ENCODE peak calls at places on chromosomes 11 and 22, in five cellular contexts. L is stimulated activated CD8-positive, alpha-beta memory T cell treated with anti-CD3 and anti-CD28 coated beads, Interleukin-4, amount 100 ng/mL, for 1 hour; A is endothelial cell; V is NCI-H774; R is C1 segment of cervical spinal cord. B is an unnamed sample.

GRCh38 chr22:29883045-29883830 is at the start of gene MTMR3:
- DNase-seq in L (peak), A (peak), V (peak), R (peak), B (peak)

GRCh38 chr22:30420401-30421178 is 5.0 kb upstream of the MTFP1 start:
- DNase-seq in L (no peak), A (no peak), V (no peak), R (no peak), B (no peak)

GRCh38 chr11:113778111-113778910 is 1.3 kb upstream of the CLDN25 start:
- DNase-seq in L (no peak), A (no peak), V (peak), R (peak), B (no peak)

GRCh38 chr11:44648109-44648508 is 78.7 kb upstream of the TSPAN18 start:
- DNase-seq in L (no peak), A (no peak), V (no peak), R (no peak), B (no peak)

GRCh38 chr11:69280451-69280850 is 13.5 kb upstream of the MYEOV start:
- DNase-seq in L (no peak), A (no peak), V (no peak), R (no peak), B (no peak)

GRCh38 chr22:23289851-23290724 is 109.8 kb downstream of the BCR start:
- DNase-seq in L (no peak), A (peak), V (peak), R (peak), B (no peak)

GRCh38 chr11:111361874-111362273 is 17.2 kb downstream of the POU2AF1 start:
- DNase-seq in L (no peak), A (no peak), V (no peak), R (no peak), B (no peak)

GRCh38 chr22:48736593-48737460 is 1090.8 kb downstream of the BRD1 start:
- DNase-seq in L (no peak), A (no peak), V (no peak), R (no peak), B (no peak)

GRCh38 chr11:41461057-41461681 is 1.7 kb upstream of the LRRC4C start:
- DNase-seq in L (no peak), A (no peak), V (peak), R (no peak), B (no peak)

GRCh38 chr11:61652135-61652534 is 28.1 kb upstream of the DAGLA start:
- DNase-seq in L (no peak), A (no peak), V (no peak), R (no peak), B (no peak)

GRCh38 chr11:43359432-43359818 is 705 bp downstream of the TTC17 start:
- DNase-seq in L (no peak), A (peak), V (no peak), R (no peak), B (no peak)

GRCh38 chr11:132486060-132486459 is 1046.2 kb downstream of the OPCML start:
- DNase-seq in L (no peak), A (no peak), V (no peak), R (no peak), B (no peak)

GRCh38 chr22:44098021-44098739 is 74.1 kb downstream of the PARVB start:
- DNase-seq in L (no peak), A (no peak), V (no peak), R (no peak), B (no peak)

GRCh38 chr11:64560139-64560771 is 30.8 kb upstream of the SLC22A12 start:
- DNase-seq in L (no peak), A (no peak), V (no peak), R (no peak), B (no peak)

GRCh38 chr22:48578138-48579034 is 1249.3 kb downstream of the BRD1 start:
- DNase-seq in L (no peak), A (no peak), V (no peak), R (no peak), B (no peak)

GRCh38 chr11:65422104-65422632 is 430 bp upstream of the NEAT1 start:
- DNase-seq in L (peak), A (peak), V (peak), R (peak), B (peak)

GRCh38 chr22:20786536-20786979 is 12.6 kb downstream of the SERPIND1 start:
- DNase-seq in L (no peak), A (no peak), V (no peak), R (no peak), B (no peak)

GRCh38 chr11:95512682-95513081 is 276.9 kb downstream of the FAM76B start:
- DNase-seq in L (no peak), A (peak), V (no peak), R (no peak), B (no peak)

GRCh38 chr11:77215106-77215505 is 86.4 kb downstream of the GDPD4 start:
- DNase-seq in L (no peak), A (no peak), V (no peak), R (no peak), B (no peak)

GRCh38 chr11:128345316-128345715 is 242.0 kb downstream of the ETS1 start:
- DNase-seq in L (no peak), A (no peak), V (no peak), R (no peak), B (no peak)

GRCh38 chr22:40766956-40767355 is 52.2 kb downstream of the SLC25A17 start:
- DNase-seq in L (no peak), A (no peak), V (no peak), R (no peak), B (no peak)

GRCh38 chr11:1291295-1292017 is 18.0 kb downstream of the TOLLIP start:
- DNase-seq in L (no peak), A (no peak), V (no peak), R (no peak), B (no peak)

GRCh38 chr11:69337211-69337721 is 43.3 kb downstream of the MYEOV start:
- DNase-seq in L (no peak), A (no peak), V (peak), R (no peak), B (no peak)

GRCh38 chr11:128294001-128294684 is 293.2 kb downstream of the ETS1 start:
- DNase-seq in L (no peak), A (no peak), V (no peak), R (no peak), B (no peak)

GRCh38 chr11:107741044-107741823 is 29.4 kb upstream of the SLN start:
- DNase-seq in L (no peak), A (peak), V (no peak), R (no peak), B (no peak)

GRCh38 chr11:65260756-65261590 is 789 bp upstream of the POLA2 start:
- DNase-seq in L (no peak), A (no peak), V (no peak), R (no peak), B (no peak)

GRCh38 chr11:299951-300735 is 817 bp upstream of the IFITM5 start:
- DNase-seq in L (no peak), A (no peak), V (no peak), R (no peak), B (no peak)

GRCh38 chr22:42646569-42647525 is 2.3 kb downstream of the CYB5R3 start:
- DNase-seq in L (no peak), A (no peak), V (no peak), R (no peak), B (no peak)

GRCh38 chr11:59172345-59173079 is 580 bp downstream of the DTX4 start:
- DNase-seq in L (no peak), A (peak), V (no peak), R (no peak), B (no peak)

B was measured in thoracic aorta.